ENCODE peak calls at places on chromosomes 6 and 20, in eight cellular contexts. T, H, Y, G, O, U, P and B are unnamed samples.

GRCh38 chr20:58450259-58450658 is 61.2 kb downstream of the VAPB start:
- DNase-seq in G (no peak), O (no peak), T (no peak), H (peak), Y (no peak), U (no peak), P (no peak), B (no peak)

GRCh38 chr6:140178550-140179334 is 804.3 kb upstream of the CITED2 start:
- DNase-seq in G (no peak), U (peak), O (no peak), P (no peak), H (no peak), Y (no peak), T (no peak), B (no peak)

GRCh38 chr20:10219452-10219791 is 792 bp downstream of the SNAP25 start:
- DNase-seq in U (no peak), G (peak), Y (peak), P (peak), T (peak), H (peak), O (peak), B (peak)

GRCh38 chr6:42012501-42013133 is 37.7 kb upstream of the TAF8 start:
- DNase-seq in O (no peak), H (no peak), T (no peak), P (no peak), G (no peak), U (no peak), Y (no peak), B (no peak)

GRCh38 chr6:52416629-52417151 is 3.5 kb upstream of the EFHC1 start:
- DNase-seq in G (peak), H (peak), O (peak), U (peak), P (no peak), Y (peak), T (no peak), B (peak)

GRCh38 chr6:31738048-31738979 is 1.5 kb upstream of the MSH5 start:
- DNase-seq in Y (peak), P (no peak), O (peak), U (peak), G (peak), H (peak), T (no peak), B (peak)

GRCh38 chr6:151060096-151060741 is 179.5 kb upstream of the AKAP12 start:
- DNase-seq in T (no peak), U (peak), O (no peak), P (no peak), Y (no peak), G (no peak), H (no peak), B (no peak)

GRCh38 chr6:158852312-158853071 is 33.3 kb upstream of the EZR start:
- DNase-seq in P (no peak), H (no peak), G (no peak), Y (no peak), U (no peak), T (no peak), O (no peak), B (peak)

GRCh38 chr20:33664762-33665144 is 2.0 kb upstream of the ACTL10 start:
- DNase-seq in T (peak), G (no peak), P (peak), Y (no peak), U (no peak), O (no peak), H (no peak), B (peak)

GRCh38 chr6:43450699-43451131 is 4.6 kb downstream of the DLK2 start:
- DNase-seq in P (no peak), T (no peak), Y (no peak), O (no peak), G (no peak), H (no peak), U (no peak), B (no peak)

GRCh38 chr6:151992091-151992490 is 184.6 kb downstream of the ESR1 start:
- DNase-seq in O (no peak), G (no peak), U (no peak), H (no peak), T (no peak), Y (no peak), P (no peak), B (no peak)

GRCh38 chr20:43893930-43894329 is 20.7 kb upstream of the TOX2 start:
- DNase-seq in P (no peak), H (no peak), G (no peak), Y (no peak), O (no peak), U (no peak), T (no peak), B (no peak)

GRCh38 chr6:120122401-120122800 is 772.8 kb upstream of the MAN1A1 start:
- DNase-seq in U (no peak), H (no peak), P (no peak), Y (no peak), T (no peak), O (no peak), G (no peak), B (no peak)

GRCh38 chr20:19492116-19492515 is 265.9 kb upstream of the RIN2 start:
- DNase-seq in Y (no peak), U (no peak), T (no peak), G (no peak), O (no peak), H (no peak), P (no peak), B (no peak)

GRCh38 chr6:154732538-154732823 is 735 bp upstream of the SCAF8 start:
- DNase-seq in G (no peak), T (no peak), O (no peak), U (peak), H (no peak), Y (no peak), P (no peak), B (no peak)

GRCh38 chr6:87817226-87817625 is 115.2 kb upstream of the AKIRIN2 start:
- DNase-seq in P (no peak), Y (no peak), O (no peak), G (no peak), T (no peak), U (no peak), H (no peak), B (no peak)

GRCh38 chr6:132300323-132300949 is 100.8 kb downstream of the MOXD1 start:
- DNase-seq in G (peak), T (no peak), U (no peak), O (no peak), P (no peak), Y (peak), H (peak), B (peak)

GRCh38 chr6:136952714-136953260 is 30.7 kb downstream of the SLC35D3 start:
- DNase-seq in O (no peak), G (peak), H (no peak), U (no peak), Y (no peak), P (no peak), T (no peak), B (no peak)

GRCh38 chr6:71197267-71197666 is 91.3 kb upstream of the OGFRL1 start:
- DNase-seq in Y (no peak), P (no peak), H (no peak), O (no peak), G (no peak), U (no peak), T (no peak), B (no peak)

GRCh38 chr6:15435468-15435867 is 189.6 kb downstream of the JARID2 start:
- DNase-seq in O (no peak), H (no peak), Y (no peak), P (no peak), G (no peak), U (no peak), T (no peak), B (no peak)

GRCh38 chr6:21395121-21395520 is 198.4 kb upstream of the SOX4 start:
- DNase-seq in H (no peak), Y (no peak), T (no peak), O (no peak), U (peak), G (no peak), P (no peak), B (no peak)

GRCh38 chr6:146090474-146090873 is 61.6 kb downstream of the GRM1 start:
- DNase-seq in Y (no peak), U (no peak), T (no peak), G (no peak), P (no peak), O (no peak), H (no peak), B (no peak)

GRCh38 chr6:114100421-114100820 is 129.5 kb upstream of the HDAC2 start:
- DNase-seq in O (no peak), T (no peak), H (no peak), Y (no peak), P (no peak), G (no peak), U (no peak), B (no peak)

GRCh38 chr6:111727041-111727440 is 121.4 kb upstream of the TRAF3IP2 start:
- DNase-seq in U (no peak), Y (no peak), T (no peak), P (no peak), H (no peak), O (no peak), G (no peak), B (no peak)

GRCh38 chr6:85364354-85364753 is 85.5 kb upstream of the NT5E start:
- DNase-seq in H (no peak), U (peak), Y (no peak), O (no peak), T (no peak), G (peak), P (no peak), B (peak)

GRCh38 chr6:5204340-5204739 is 56.4 kb downstream of the LYRM4 start:
- DNase-seq in H (no peak), T (no peak), U (no peak), G (no peak), O (no peak), P (no peak), Y (no peak), B (no peak)

GRCh38 chr6:16355699-16356481 is 117.5 kb downstream of the GMPR start:
- DNase-seq in H (no peak), G (no peak), U (no peak), P (no peak), O (no peak), Y (no peak), T (no peak), B (no peak)

GRCh38 chr20:61135266-61135665 is 116.8 kb upstream of the CDH4 start:
- DNase-seq in H (no peak), T (no peak), U (no peak), Y (no peak), O (no peak), P (no peak), G (no peak), B (no peak)

GRCh38 chr6:80742481-80742880 is 636.0 kb downstream of the BCKDHB start:
- DNase-seq in Y (no peak), O (no peak), G (peak), T (no peak), P (no peak), U (peak), H (no peak), B (no peak)
- TF ChIP-seq CTCF in Y (no peak), O (no peak), G (peak), T (no peak), P (peak), U (peak), H (no peak), B (peak)

DNA sequence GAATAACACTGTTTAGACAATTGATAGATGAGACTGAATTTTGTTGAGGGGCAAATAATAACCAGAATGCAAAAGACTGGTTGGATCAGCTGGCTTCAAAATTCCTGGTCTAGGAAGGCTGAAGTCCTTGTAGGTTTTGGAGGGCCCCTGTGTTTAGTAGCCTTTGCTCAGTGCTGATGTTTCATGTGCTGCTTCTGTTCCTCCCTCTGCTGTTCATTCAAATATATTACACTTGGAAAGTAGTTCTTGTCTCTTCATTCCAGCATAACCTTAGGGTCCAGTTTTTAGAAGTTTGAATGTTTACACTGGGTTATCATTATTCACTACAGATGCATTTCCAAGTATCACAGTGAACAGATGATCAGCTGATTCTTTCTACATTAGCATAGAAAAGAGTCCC is 72.5 kb downstream of the FLRT3 start:
- DNase-seq in H (no peak), Y (no peak), O (no peak), U (no peak), P (no peak), T (no peak), G (no peak), B (no peak)
- TF ChIP-seq CTCF in H (no peak), Y (no peak), O (no peak), U (peak), P (no peak), T (no peak), G (no peak), B (no peak)

GRCh38 chr6:118086189-118086588 is 179.1 kb downstream of the SLC35F1 start:
- DNase-seq in Y (no peak), P (no peak), G (no peak), U (no peak), T (no peak), H (no peak), O (no peak), B (no peak)

GRCh38 chr6:118083711-118084110 is 176.6 kb downstream of the SLC35F1 start:
- DNase-seq in G (no peak), O (no peak), T (no peak), H (no peak), U (no peak), Y (no peak), P (no peak), B (no peak)

GRCh38 chr6:118085665-118086064 is 178.6 kb downstream of the SLC35F1 start:
- DNase-seq in O (no peak), U (no peak), T (no peak), P (no peak), H (no peak), G (no peak), Y (no peak), B (no peak)

DNA sequence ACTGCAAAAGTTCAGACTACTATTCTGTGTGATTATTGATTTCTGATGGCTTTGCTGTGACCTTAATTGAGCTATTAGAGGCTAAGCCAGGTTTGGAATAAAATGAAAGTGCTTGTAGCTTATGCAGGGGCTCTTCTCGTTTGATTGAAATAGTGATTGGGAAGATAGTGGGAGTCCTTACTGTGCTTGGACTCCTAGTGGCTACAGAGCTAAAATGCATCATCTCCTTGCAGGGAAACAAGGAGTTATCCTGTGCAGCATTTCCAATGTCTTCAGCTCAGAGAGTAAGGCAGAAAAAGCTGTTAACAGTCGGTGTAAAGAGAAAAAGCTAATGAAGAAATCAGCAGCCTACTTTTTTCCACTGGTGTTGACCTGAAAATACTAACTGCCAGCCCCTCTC is 173.5 kb downstream of the SLC35F1 start:
- DNase-seq in G (no peak), H (no peak), O (no peak), U (no peak), Y (no peak), P (no peak), T (no peak), B (no peak)
- TF ChIP-seq CTCF in G (no peak), H (no peak), O (no peak), U (no peak), Y (no peak), P (no peak), T (no peak), B (no peak)

GRCh38 chr6:939526-940252 is 246.8 kb upstream of the EXOC2 start:
- DNase-seq in O (no peak), H (no peak), Y (no peak), U (no peak), P (no peak), G (no peak), T (no peak), B (no peak)
- TF ChIP-seq CTCF in O (no peak), H (no peak), Y (no peak), U (no peak), P (no peak), G (no peak), T (no peak), B (no peak)

DNA sequence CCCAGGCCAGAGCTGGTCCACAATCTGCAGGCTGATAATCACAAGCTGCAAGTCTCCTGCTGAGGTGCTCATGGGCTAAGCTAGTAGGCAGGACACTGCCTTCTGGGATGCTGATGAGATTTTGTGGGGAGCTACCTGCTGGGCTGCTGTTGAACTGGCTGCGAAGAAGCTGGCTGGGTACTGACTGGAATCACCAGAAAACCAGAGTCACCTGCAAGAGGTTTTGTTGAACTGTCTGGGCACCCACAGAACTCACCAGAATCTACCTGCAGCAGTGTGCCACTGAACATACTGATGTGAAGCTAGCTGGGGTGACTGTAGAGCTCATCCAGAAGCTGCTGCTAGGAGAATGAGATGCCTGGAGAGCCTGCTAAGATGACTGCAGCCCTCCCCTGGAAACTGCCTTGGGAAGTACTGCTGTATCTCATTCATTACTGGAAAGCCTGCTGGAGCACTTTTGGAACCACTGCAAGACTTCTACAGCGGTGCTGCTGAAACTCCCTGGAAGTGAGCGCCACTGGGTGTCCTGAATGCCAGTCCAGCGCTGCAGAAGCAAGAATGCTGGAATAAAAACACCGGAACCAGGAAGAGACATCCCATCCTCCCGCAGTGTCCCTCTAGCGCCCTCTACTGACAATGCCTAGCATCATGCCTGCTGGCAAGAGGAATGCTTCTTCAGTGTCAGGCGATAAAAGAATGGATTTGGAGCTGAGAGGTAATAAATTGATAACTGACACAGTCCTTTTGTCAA is 64.9 kb upstream of the ARHGAP18 start:
- DNase-seq in T (peak), H (peak), U (peak), G (peak), P (peak), O (peak), Y (peak), B (peak)
- TF ChIP-seq CTCF in T (peak), H (peak), U (peak), G (peak), P (peak), O (no peak), Y (peak), B (peak)

DNA sequence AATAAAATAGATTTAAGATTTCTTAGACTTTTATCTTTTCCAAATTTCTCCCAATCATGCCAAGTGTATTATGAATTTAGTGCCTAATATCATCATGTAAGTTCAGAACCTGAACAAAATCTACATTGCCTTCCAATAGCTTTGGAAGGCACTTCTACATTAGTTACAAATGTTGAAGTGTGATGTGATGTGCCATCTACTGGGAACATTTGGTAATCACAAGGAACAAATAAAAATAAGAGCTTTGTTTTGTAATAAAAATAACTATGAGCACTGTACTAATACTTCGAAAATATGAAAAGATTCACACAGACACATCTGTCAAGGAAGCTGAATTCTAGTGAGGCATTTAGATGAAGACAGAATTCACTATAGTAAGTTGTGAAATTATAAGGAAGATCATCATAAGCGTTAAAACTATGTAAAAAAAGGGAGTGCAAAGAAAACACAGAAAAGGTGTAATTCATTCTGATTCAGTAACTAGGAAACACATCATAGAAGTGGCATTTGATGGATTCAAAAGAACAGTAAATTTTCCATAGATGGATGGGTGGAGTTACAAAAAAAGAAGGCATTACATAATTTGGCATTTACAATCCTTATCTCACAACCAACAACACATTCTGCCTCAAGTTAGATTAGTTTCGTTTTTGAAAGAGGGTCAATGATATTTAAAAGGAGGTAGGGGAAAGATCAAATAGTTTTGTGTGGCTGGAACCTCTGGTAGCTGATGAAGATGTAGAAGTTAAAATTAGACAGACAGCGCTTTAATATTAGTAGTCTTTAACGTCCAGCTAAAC is 161.0 kb downstream of the ASCC3 start:
- DNase-seq in Y (peak), P (no peak), T (no peak), G (no peak), O (no peak), U (peak), H (no peak), B (no peak)
- TF ChIP-seq CTCF in Y (peak), P (peak), T (no peak), G (no peak), O (no peak), U (peak), H (peak), B (peak)

DNA sequence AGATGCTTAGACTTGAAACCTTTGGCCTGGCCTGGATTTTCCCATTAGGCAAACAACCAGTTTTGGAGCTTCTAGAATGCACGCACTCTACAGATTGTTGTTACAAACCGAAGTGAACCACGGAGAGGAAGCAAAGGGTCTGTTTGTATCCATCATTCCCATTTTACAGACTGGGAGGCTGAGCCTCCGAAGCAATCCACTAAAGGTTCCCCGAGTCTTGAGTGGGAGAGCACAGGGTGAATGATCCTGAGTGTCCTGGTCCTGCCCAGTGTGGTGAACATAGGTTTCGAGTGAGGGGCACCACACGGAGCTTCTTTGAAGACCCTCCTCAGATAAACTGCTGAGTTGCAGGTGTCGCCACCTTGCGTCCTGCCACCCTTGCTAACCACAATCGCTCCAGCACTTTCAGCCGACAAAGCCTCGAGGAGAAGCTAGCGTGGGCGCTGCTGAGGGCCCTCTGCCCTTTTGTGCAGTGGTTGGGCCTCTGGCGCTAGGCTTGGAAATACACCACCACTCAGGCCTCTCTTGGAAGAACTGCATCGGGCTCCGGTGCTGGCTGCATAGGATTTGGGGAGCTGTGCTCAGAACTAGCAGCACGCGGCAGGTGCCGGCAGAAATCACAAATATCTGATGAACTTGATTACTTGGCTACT is 1.4 kb upstream of the PRDM13 start:
- DNase-seq in T (no peak), U (no peak), P (no peak), H (no peak), O (no peak), Y (peak), G (no peak), B (no peak)
- TF ChIP-seq CTCF in T (no peak), U (no peak), P (no peak), H (peak), O (no peak), Y (no peak), G (no peak), B (no peak)

GRCh38 chr6:108809211-108809610 is 39.0 kb upstream of the ARMC2 start:
- DNase-seq in H (no peak), U (no peak), P (no peak), O (no peak), G (no peak), T (no peak), Y (no peak), B (no peak)

GRCh38 chr6:108807928-108808327 is 40.3 kb upstream of the ARMC2 start:
- DNase-seq in O (no peak), T (no peak), H (no peak), Y (no peak), G (no peak), P (no peak), U (no peak), B (no peak)

GRCh38 chr6:108806669-108807068 is 41.6 kb upstream of the ARMC2 start:
- DNase-seq in T (no peak), O (no peak), G (no peak), P (no peak), H (no peak), Y (no peak), U (no peak), B (no peak)

GRCh38 chr6:108810057-108810643 is 38.1 kb upstream of the ARMC2 start:
- DNase-seq in U (no peak), G (no peak), T (no peak), P (no peak), O (no peak), Y (no peak), H (no peak), B (no peak)

GRCh38 chr6:108811490-108811889 is 36.7 kb upstream of the ARMC2 start:
- DNase-seq in Y (no peak), H (no peak), G (no peak), O (no peak), U (no peak), T (no peak), P (no peak), B (no peak)
- TF ChIP-seq CTCF in Y (no peak), H (no peak), G (no peak), O (no peak), U (no peak), T (no peak), P (no peak), B (no peak)